ENCODE peak calls at places on chromosome 19, in five cellular contexts. U is effector memory CD4-positive, alpha-beta T cell; Z is AG04450; I is PC-3; W is fibroblast of lung. J is an unnamed sample.

GRCh38 chr19:10862561-10863106 is 8.7 kb upstream of the CARM1 start:
- DNase-seq in U (no peak), Z (no peak), I (no peak), W (no peak), J (no peak)

GRCh38 chr19:41206456-41206855 is 12.6 kb upstream of the AXL start:
- DNase-seq in U (no peak), Z (no peak), I (no peak), W (no peak), J (no peak)

GRCh38 chr19:28618504-28618903 is 594.4 kb downstream of the UQCRFS1 start:
- DNase-seq in U (no peak), Z (no peak), I (no peak), W (no peak), J (no peak)

GRCh38 chr19:20039203-20039723 is at the start of gene ZNF682:
- DNase-seq in U (peak), Z (peak), I (peak), W (peak), J (peak)

GRCh38 chr19:1847684-1848398 is 442 bp downstream of the REXO1 start:
- DNase-seq in U (no peak), Z (no peak), I (peak), W (peak), J (no peak)

GRCh38 chr19:17475541-17476115 is 5.3 kb downstream of the SLC27A1 start:
- DNase-seq in U (no peak), Z (no peak), I (peak), W (peak), J (no peak)

GRCh38 chr19:3660493-3661219 is 34.1 kb upstream of the CACTIN start:
- DNase-seq in U (no peak), Z (no peak), I (no peak), W (no peak), J (no peak)

GRCh38 chr19:29482855-29483640 is 42.7 kb upstream of the VSTM2B start:
- DNase-seq in U (no peak), Z (no peak), I (no peak), W (no peak), J (no peak)

GRCh38 chr19:46818812-46819211 is 30.4 kb upstream of the SLC1A5 start:
- DNase-seq in U (no peak), Z (no peak), I (peak), W (peak), J (no peak)

GRCh38 chr19:17680235-17680722 is 7.9 kb downstream of the UNC13A start:
- DNase-seq in U (peak), Z (no peak), I (peak), W (peak), J (peak)

GRCh38 chr19:35253316-35254286 is 4.8 kb downstream of the LSR start:
- DNase-seq in U (no peak), Z (no peak), I (no peak), W (no peak), J (no peak)

GRCh38 chr19:30314056-30314804 is 58.0 kb upstream of the ZNF536 start:
- DNase-seq in U (no peak), Z (no peak), I (no peak), W (no peak), J (no peak)

GRCh38 chr19:46602392-46603194 is 1.5 kb downstream of the CALM3 start:
- DNase-seq in U (no peak), Z (no peak), I (no peak), W (no peak), J (peak)

GRCh38 chr19:19034204-19034624 is 811 bp downstream of the ARMC6 start:
- DNase-seq in U (peak), Z (no peak), I (peak), W (peak), J (peak)
- H3K27ac ChIP-seq in U (peak), Z (peak), I (peak), W (peak), J (peak)

GRCh38 chr19:8257052-8257443 is 47.9 kb downstream of the CERS4 start:
- DNase-seq in U (no peak), Z (no peak), I (no peak), W (no peak), J (no peak)
- H3K27ac ChIP-seq in U (no peak), Z (no peak), I (no peak), W (no peak), J (no peak)

DNA sequence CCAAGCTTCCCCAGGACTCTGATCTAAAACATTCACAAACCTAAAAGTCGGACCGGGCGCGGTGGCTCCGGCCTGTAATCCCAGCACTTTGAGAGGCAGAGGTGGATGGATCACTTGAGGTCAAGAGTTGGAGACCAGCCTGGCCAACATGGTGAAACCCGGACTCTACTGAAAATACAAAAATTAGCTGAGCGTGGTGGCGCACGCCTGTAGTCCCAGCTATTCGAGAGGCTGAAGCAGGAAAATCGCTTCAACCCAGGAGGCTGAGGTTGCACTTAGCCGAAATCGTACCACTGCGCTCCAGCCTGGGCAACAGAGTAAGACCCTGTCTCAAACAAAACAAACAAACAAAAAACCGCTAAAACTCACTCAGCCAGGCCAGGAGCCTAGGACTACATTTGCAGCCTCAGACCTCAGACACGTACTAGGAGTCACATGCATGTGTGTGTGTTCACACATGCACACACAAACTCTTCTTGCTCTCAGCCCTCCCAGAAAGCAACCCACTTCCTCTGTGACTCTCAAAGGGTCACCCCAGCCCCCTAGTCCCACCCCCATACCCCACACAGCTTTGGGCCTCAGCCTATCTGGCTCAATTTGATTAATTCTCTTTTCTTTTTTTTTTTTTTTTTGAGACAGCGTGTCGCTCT is 704 bp upstream of the NOTCH3 start:
- DNase-seq in U (no peak), Z (no peak), I (no peak), W (no peak), J (no peak)
- H3K27ac ChIP-seq in U (no peak), Z (no peak), I (no peak), W (no peak), J (no peak)

GRCh38 chr19:7663711-7664110 is 5.1 kb upstream of the RETN start:
- DNase-seq in U (no peak), Z (no peak), I (no peak), W (no peak), J (no peak)

GRCh38 chr19:7662657-7663056 is 6.2 kb upstream of the RETN start:
- DNase-seq in U (no peak), Z (no peak), I (peak), W (no peak), J (no peak)

GRCh38 chr19:7669641-7670040 is 792 bp downstream of the RETN start:
- DNase-seq in U (no peak), Z (no peak), I (no peak), W (no peak), J (no peak)

GRCh38 chr19:7668842-7669241 is at the start of gene RETN:
- DNase-seq in U (no peak), Z (no peak), I (no peak), W (no peak), J (no peak)

GRCh38 chr19:7665076-7665475 is 3.8 kb upstream of the RETN start:
- DNase-seq in U (no peak), Z (peak), I (no peak), W (no peak), J (no peak)
- H3K27ac ChIP-seq in U (no peak), Z (no peak), I (no peak), W (no peak), J (no peak)

GRCh38 chr19:8269724-8270123 is 38.4 kb downstream of the CD320 start:
- DNase-seq in U (no peak), Z (no peak), I (no peak), W (no peak), J (no peak)
- H3K27ac ChIP-seq in U (peak), Z (no peak), I (no peak), W (no peak), J (peak)

DNA sequence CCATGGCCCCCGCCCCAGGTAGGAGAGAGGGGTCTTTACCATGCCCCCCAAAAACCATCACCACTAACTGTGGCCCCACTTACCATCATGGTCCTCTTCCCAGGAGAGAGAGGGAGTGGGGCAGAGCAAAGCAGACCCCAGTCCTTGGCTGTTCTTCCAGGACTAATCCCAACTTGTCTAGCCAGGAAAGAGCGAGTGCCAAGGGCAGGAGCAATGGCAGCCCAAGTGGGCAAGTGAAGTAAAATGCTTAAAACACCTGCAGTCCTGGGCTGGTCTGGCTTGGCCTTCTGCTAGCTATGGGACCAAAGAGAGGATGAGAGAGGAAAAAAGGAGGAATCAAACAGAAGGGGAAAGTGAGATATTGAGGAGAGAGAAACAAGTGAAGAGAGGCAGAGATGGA is 17.9 kb downstream of the ZSWIM4 start:
- DNase-seq in U (no peak), Z (no peak), I (no peak), W (no peak), J (no peak)
- H3K27ac ChIP-seq in U (no peak), Z (peak), I (no peak), W (no peak), J (no peak)

GRCh38 chr19:38377052-38377451 is 2.7 kb downstream of the PSMD8 start:
- DNase-seq in U (no peak), Z (no peak), I (no peak), W (no peak), J (no peak)
- H3K27ac ChIP-seq in U (no peak), Z (no peak), I (no peak), W (no peak), J (no peak)

DNA sequence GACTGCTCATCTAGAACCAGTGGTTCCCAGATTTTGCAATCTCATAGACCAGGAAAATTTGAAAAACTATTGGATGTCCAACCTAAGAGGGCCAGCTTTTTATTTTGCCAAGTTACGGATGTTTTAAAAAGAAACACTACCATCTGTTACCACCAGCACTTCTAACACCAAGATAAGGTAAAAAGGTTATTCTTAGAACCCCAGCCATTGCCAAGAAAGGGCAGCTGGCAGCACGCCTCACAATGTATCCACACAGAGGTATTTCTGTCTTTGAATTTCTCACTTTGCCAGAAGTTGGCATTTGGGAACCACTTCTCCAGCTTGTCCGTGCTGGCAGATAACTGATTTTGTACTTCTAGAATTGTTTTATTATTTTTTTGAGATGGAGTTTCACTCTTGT is 28.7 kb downstream of the CAPN12 start:
- DNase-seq in U (no peak), Z (no peak), I (no peak), W (no peak), J (no peak)
- H3K27ac ChIP-seq in U (no peak), Z (peak), I (no peak), W (no peak), J (no peak)

J was measured in CD8-positive, alpha-beta memory T cell.